ENCODE peak calls at places on chromosomes 6 and 20, in five cellular contexts. V is NCI-H1092 treated with DMSO at 0.1 percent for 48 hours; S is caudate nucleus; U is effector CD4-positive, alpha-beta T cell; Q is GM12892. G is an unnamed sample.

GRCh38 chr6:149890629-149891045 is 7.3 kb downstream of the RAET1E start:
- DNase-seq in V (no peak), S (no peak), U (no peak), Q (no peak), G (no peak)

GRCh38 chr6:166775180-166775922 is 148.3 kb upstream of the RPS6KA2 start:
- DNase-seq in V (peak), S (no peak), U (peak), Q (peak), G (peak)

GRCh38 chr6:16488813-16489212 is 250.4 kb downstream of the GMPR start:
- DNase-seq in V (no peak), S (no peak), U (no peak), Q (no peak), G (no peak)

GRCh38 chr6:137794510-137795200 is 72.4 kb upstream of the TNFAIP3 start:
- DNase-seq in V (no peak), S (no peak), U (no peak), Q (no peak), G (no peak)

GRCh38 chr20:10864076-10864672 is 190.4 kb upstream of the JAG1 start:
- DNase-seq in V (no peak), S (no peak), U (no peak), Q (no peak), G (no peak)

GRCh38 chr6:89360415-89360999 is 8.0 kb upstream of the UBE2J1 start:
- DNase-seq in V (no peak), S (no peak), U (no peak), Q (no peak), G (no peak)

GRCh38 chr6:137283940-137284910 is 65.0 kb upstream of the IFNGR1 start:
- DNase-seq in V (no peak), S (no peak), U (no peak), Q (peak), G (no peak)

GRCh38 chr6:41670703-41671360 is 32.6 kb downstream of the MDFI start:
- DNase-seq in V (peak), S (no peak), U (no peak), Q (no peak), G (no peak)

GRCh38 chr6:158751192-158751591 is 68.0 kb downstream of the EZR start:
- DNase-seq in V (no peak), S (no peak), U (no peak), Q (no peak), G (no peak)

GRCh38 chr6:137403443-137403842 is 90.8 kb downstream of the OLIG3 start:
- DNase-seq in V (no peak), S (no peak), U (no peak), Q (no peak), G (no peak)

GRCh38 chr20:47468290-47469050 is 33.2 kb upstream of the NCOA3 start:
- DNase-seq in V (no peak), S (no peak), U (no peak), Q (peak), G (no peak)

GRCh38 chr6:12766365-12766764 is 49.8 kb downstream of the PHACTR1 start:
- DNase-seq in V (no peak), S (no peak), U (no peak), Q (no peak), G (no peak)

GRCh38 chr20:1883986-1884385 is 11.2 kb upstream of the SIRPA start:
- DNase-seq in V (no peak), S (no peak), U (no peak), Q (no peak), G (no peak)

GRCh38 chr6:35477028-35477427 is 8.8 kb downstream of the RPL10A start:
- DNase-seq in V (no peak), S (no peak), U (no peak), Q (no peak), G (no peak)

GRCh38 chr20:60050193-60050960 is 92.2 kb downstream of the CDH26 start:
- DNase-seq in V (no peak), S (no peak), U (no peak), Q (no peak), G (no peak)

GRCh38 chr6:156597130-156597529 is 180.0 kb upstream of the ARID1B start:
- DNase-seq in V (no peak), S (no peak), U (no peak), Q (no peak), G (no peak)

GRCh38 chr6:12504325-12504966 is 212.1 kb upstream of the PHACTR1 start:
- DNase-seq in V (no peak), S (no peak), U (no peak), Q (peak), G (no peak)

GRCh38 chr6:53065266-53066058 is at the start of gene FBXO9:
- DNase-seq in V (peak), S (peak), U (peak), Q (peak), G (peak)

GRCh38 chr6:148140772-148141557 is 201.7 kb upstream of the SASH1 start:
- DNase-seq in V (no peak), S (no peak), U (no peak), Q (no peak), G (no peak)

GRCh38 chr6:69735029-69735428 is 61.8 kb downstream of the LMBRD1 start:
- DNase-seq in V (no peak), S (no peak), U (no peak), Q (no peak), G (no peak)

GRCh38 chr6:154218336-154218735 is 138.3 kb downstream of the IPCEF1 start:
- DNase-seq in V (no peak), S (no peak), U (no peak), Q (no peak), G (no peak)

GRCh38 chr6:4344317-4344899 is 209.0 kb upstream of the ECI2 start:
- DNase-seq in V (no peak), S (no peak), U (no peak), Q (no peak), G (no peak)

GRCh38 chr6:144449911-144450690 is 165.0 kb downstream of the UTRN start:
- DNase-seq in V (no peak), S (no peak), U (no peak), Q (no peak), G (no peak)

GRCh38 chr20:45905505-45906079 is 6.4 kb downstream of the PLTP start:
- DNase-seq in V (no peak), S (no peak), U (no peak), Q (no peak), G (no peak)

GRCh38 chr20:51500311-51500710 is 42.2 kb downstream of the NFATC2 start:
- DNase-seq in V (no peak), S (no peak), U (peak), Q (peak), G (peak)

GRCh38 chr6:75275067-75275466 is 9.5 kb downstream of the TMEM30A start:
- DNase-seq in V (no peak), S (no peak), U (no peak), Q (no peak), G (no peak)

GRCh38 chr20:3632311-3633004 is 30.7 kb downstream of the GFRA4 start:
- DNase-seq in V (no peak), S (no peak), U (no peak), Q (no peak), G (no peak)

GRCh38 chr6:44738652-44739141 is 351.2 kb downstream of the CDC5L start:
- DNase-seq in V (no peak), S (no peak), U (no peak), Q (no peak), G (no peak)